ENCODE peak calls at places on chromosomes 1 and 21, in four cellular contexts. P is IMR-90; Q is endothelial cell of umbilical vein; H is CD8-positive, alpha-beta T cell. I is an unnamed sample.

GRCh38 chr1:48082271-48082925 is 85.2 kb upstream of the TRABD2B start:
- DNase-seq in Q (peak), H (no peak), P (no peak), I (no peak)

GRCh38 chr1:203986887-203987461 is 85.9 kb upstream of the SOX13 start:
- DNase-seq in Q (no peak), H (no peak), P (no peak), I (no peak)

GRCh38 chr1:53572061-53572801 is 113.0 kb downstream of the DMRTB1 start:
- DNase-seq in P (peak), H (no peak), Q (no peak), I (peak)

GRCh38 chr1:221157026-221157761 is 278.0 kb downstream of the HLX start:
- DNase-seq in Q (no peak), H (no peak), P (no peak), I (no peak)

GRCh38 chr1:109579496-109579895 is 31.1 kb downstream of the GNAI3 start:
- DNase-seq in Q (no peak), P (peak), H (no peak), I (no peak)

GRCh38 chr21:36569511-36569910 is 89.6 kb upstream of the CLDN14 start:
- DNase-seq in H (no peak), Q (no peak), P (no peak), I (no peak)

GRCh38 chr1:153515504-153516394 is 20.0 kb downstream of the S100A6 start:
- DNase-seq in H (no peak), Q (no peak), P (no peak), I (no peak)

GRCh38 chr21:28489197-28489596 is 503.5 kb downstream of the LTN1 start:
- DNase-seq in H (no peak), Q (no peak), P (no peak), I (peak)

GRCh38 chr21:34612056-34612455 is 2.9 kb downstream of the RCAN1 start:
- DNase-seq in P (no peak), H (no peak), Q (no peak), I (no peak)

GRCh38 chr1:204651843-204652421 is 33.6 kb downstream of the LRRN2 start:
- DNase-seq in H (no peak), P (no peak), Q (no peak), I (no peak)

GRCh38 chr1:209900734-209901133 is 37.3 kb upstream of the SYT14 start:
- DNase-seq in P (peak), Q (peak), H (no peak), I (no peak)

GRCh38 chr1:186682721-186683120 is 2.5 kb upstream of the PTGS2 start:
- DNase-seq in H (no peak), Q (peak), P (peak), I (no peak)

GRCh38 chr1:38789498-38790169 is 69.9 kb downstream of the RRAGC start:
- DNase-seq in H (no peak), Q (no peak), P (no peak), I (no peak)

GRCh38 chr21:35578831-35579470 is 481.4 kb downstream of the SETD4 start:
- DNase-seq in Q (no peak), H (no peak), P (peak), I (no peak)

GRCh38 chr1:243447844-243448243 is 192.0 kb downstream of the SDCCAG8 start:
- DNase-seq in Q (no peak), H (no peak), P (no peak), I (no peak)

GRCh38 chr1:93093332-93094006 is 14.4 kb downstream of the MTF2 start:
- DNase-seq in H (no peak), Q (no peak), P (peak), I (no peak)

DNA sequence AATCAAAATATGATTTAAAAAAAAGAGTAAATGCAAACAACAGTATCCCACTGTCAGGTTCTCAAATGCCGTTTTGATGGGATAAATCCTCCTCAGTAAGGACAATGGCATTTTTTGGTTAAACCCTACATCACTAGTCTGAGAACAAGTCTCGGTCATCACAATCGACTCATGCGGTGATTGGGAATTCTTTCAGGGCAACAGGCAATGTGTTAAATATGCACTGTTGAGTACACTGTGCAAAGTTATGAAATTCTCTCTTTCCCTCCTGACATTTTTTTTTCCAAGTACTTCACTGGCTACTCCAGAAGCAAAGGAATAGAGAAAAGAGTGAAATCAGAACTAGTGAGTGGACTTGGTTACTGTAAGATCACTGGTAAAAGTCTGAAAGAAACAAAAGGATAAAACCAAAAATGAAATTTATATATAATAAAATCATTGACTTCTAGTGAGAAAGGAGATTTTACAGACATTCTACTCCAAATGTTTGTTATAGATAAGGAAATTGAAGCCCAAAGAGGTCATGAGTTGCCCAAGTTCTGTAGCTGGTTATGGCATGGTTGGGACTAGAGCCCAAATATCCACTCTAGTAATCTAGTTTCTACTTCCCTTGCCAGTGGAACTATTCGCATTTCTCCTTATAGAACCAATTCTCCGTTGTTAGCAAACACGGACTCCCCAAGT is 111.3 kb downstream of the TGFBR3 start:
- DNase-seq in P (peak), H (no peak), Q (no peak), I (no peak)
- H3K4me3 ChIP-seq in P (no peak), H (no peak), Q (no peak), I (no peak)

GRCh38 chr1:197692965-197693364 is 82.3 kb downstream of the DENND1B start:
- DNase-seq in H (no peak), Q (peak), P (peak), I (no peak)
- TF ChIP-seq CTCF in H (no peak), Q (no peak), P (peak), I (no peak)

GRCh38 chr1:27592191-27592590 is 11.8 kb downstream of the AHDC1 start:
- DNase-seq in P (no peak), Q (no peak), H (no peak), I (no peak)

GRCh38 chr1:27589441-27589840 is 14.5 kb downstream of the AHDC1 start:
- DNase-seq in P (no peak), H (no peak), Q (no peak), I (no peak)

GRCh38 chr1:27591622-27592021 is 12.3 kb downstream of the AHDC1 start:
- DNase-seq in Q (no peak), P (peak), H (no peak), I (no peak)

GRCh38 chr1:27589841-27590426 is 14.0 kb downstream of the AHDC1 start:
- DNase-seq in P (peak), Q (peak), H (no peak), I (no peak)

GRCh38 chr1:27590917-27591508 is 12.9 kb downstream of the AHDC1 start:
- DNase-seq in H (no peak), P (no peak), Q (no peak), I (no peak)
- H3K27ac ChIP-seq in H (no peak), P (no peak), Q (no peak), I (no peak)

GRCh38 chr1:207885129-207886032 is 25.5 kb downstream of the CD34 start:
- DNase-seq in Q (peak), P (peak), H (peak), I (peak)

GRCh38 chr1:207887542-207887941 is 23.4 kb downstream of the CD34 start:
- DNase-seq in P (no peak), Q (no peak), H (no peak), I (no peak)

GRCh38 chr1:207888647-207889046 is 22.3 kb downstream of the CD34 start:
- DNase-seq in P (no peak), Q (peak), H (no peak), I (no peak)

GRCh38 chr1:207884276-207885029 is 26.5 kb downstream of the CD34 start:
- DNase-seq in P (no peak), Q (no peak), H (no peak), I (no peak)

GRCh38 chr1:207886227-207886626 is 24.7 kb downstream of the CD34 start:
- DNase-seq in H (no peak), Q (no peak), P (no peak), I (no peak)
- H3K4me3 ChIP-seq in H (no peak), Q (no peak), P (no peak), I (no peak)

DNA sequence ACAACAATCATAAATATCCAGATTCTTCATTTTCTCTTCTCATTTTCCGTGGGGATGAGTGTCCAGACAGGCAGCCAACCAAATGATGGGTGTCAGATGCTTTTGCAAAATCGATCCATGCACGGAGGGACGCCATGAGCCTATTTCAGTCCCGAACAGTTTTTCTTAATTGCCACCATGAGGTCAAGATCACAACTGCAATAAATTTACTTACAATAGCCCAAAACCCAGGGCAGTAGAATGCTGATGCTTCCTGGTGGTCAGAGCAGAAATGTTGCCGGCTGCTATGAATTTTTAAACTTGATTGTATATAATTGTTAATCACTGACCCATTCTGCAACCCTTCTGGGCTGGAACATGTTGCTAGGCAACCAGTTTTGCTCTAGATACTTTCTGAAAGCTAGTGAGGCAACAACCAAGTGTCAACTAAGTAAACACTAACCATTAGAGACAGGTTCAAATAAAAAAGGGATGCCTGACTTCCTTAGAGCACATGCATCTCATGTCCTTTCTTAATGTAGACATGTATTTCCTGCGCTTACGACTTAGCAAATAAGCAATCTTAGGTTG is 132.6 kb upstream of the TIAM1 start:
- DNase-seq in H (no peak), P (no peak), Q (no peak), I (no peak)
- TF ChIP-seq CTCF in H (no peak), P (no peak), Q (no peak), I (peak)

DNA sequence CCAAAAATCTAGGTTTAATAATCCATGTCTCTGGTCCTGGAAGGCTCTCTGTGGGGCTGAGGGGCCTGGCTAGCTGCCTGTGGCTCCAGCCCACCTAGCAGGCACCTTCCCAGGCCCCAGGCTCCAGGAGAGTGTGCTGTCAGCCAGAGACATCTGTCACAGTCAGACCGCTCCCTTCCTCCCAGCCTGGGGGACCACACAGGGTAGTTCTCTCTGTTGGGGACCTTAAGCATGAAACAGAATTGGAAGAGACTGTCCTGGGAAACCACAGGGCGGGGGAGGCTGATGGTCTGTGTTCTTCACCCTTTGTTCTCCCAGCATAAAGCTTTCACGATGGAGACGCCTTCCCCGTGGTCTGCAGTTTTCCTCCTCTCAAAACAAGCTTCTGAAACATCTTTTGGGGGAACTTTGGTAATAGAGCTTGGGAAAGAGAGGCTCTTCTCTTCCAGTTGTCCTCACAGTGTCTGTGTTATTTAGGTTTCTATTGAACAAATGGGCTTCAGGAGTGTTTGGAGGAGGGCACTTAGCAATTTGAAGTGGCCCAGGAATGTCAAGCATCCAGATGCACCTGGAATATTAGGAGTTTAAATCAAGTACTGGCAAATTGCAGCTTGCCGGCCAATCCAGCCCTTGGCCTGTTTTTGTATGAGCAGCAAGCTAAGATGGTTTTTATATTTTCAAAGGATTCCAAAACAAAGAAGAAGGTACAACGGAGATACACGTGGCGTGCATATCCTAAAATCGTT is 94.5 kb downstream of the CCDC185 start:
- DNase-seq in Q (no peak), P (no peak), H (no peak), I (no peak)
- H3K27ac ChIP-seq in Q (no peak), P (no peak), H (no peak), I (no peak)